ENCODE peak calls at places on chromosomes 6 and 20, in nine cellular contexts. K, N, B, Q, W, E, M, C and P are unnamed samples. For H3K4me1, the result is how much of the 10 kb centered on the place peaks cover.

GRCh38 chr20:48722737-48723191 is 105.0 kb downstream of the PREX1 start:
- DNase-seq in Q (peak), K (peak), B (no peak), C (no peak), N (no peak), E (no peak), W (no peak), M (no peak), P (no peak)

GRCh38 chr20:50284811-50285375 is 94.3 kb downstream of the CEBPB start:
- DNase-seq in Q (no peak), B (no peak), N (no peak), C (peak), W (peak), K (peak), E (no peak), M (peak), P (no peak)

GRCh38 chr20:50335105-50335504 is 144.5 kb downstream of the CEBPB start:
- DNase-seq in N (peak), W (peak), E (no peak), B (peak), C (no peak), K (no peak), M (peak), Q (peak), P (no peak)

GRCh38 chr6:90227693-90228092 is 69.0 kb downstream of the BACH2 start:
- DNase-seq in N (no peak), C (no peak), Q (no peak), B (no peak), W (no peak), K (no peak), M (no peak), E (no peak), P (no peak)

GRCh38 chr6:34359438-34360158 is 32.9 kb downstream of the NUDT3 start:
- DNase-seq in E (no peak), B (no peak), M (no peak), K (no peak), N (no peak), W (peak), Q (no peak), C (no peak), P (no peak)

GRCh38 chr20:22815206-22815551 is 219.9 kb upstream of the SSTR4 start:
- DNase-seq in Q (no peak), E (no peak), K (no peak), N (no peak), B (no peak), M (no peak), W (no peak), C (no peak), P (no peak)

GRCh38 chr6:10146723-10147451 is 268.0 kb downstream of the TFAP2A start:
- DNase-seq in N (peak), K (no peak), W (peak), E (no peak), M (no peak), Q (no peak), B (peak), C (no peak), P (no peak)

GRCh38 chr6:31738048-31738979 is 1.5 kb upstream of the MSH5 start:
- DNase-seq in Q (peak), K (no peak), W (peak), C (no peak), B (peak), N (peak), E (peak), M (peak), P (no peak)

GRCh38 chr6:14317616-14318015 is 200.0 kb downstream of the CD83 start:
- DNase-seq in Q (no peak), E (no peak), K (no peak), B (no peak), M (no peak), W (no peak), N (no peak), C (no peak), P (no peak)

GRCh38 chr6:91298543-91299145 is 711.8 kb upstream of the MAP3K7 start:
- DNase-seq in C (no peak), N (no peak), B (no peak), E (no peak), M (no peak), Q (no peak), W (no peak), K (no peak), P (no peak)

GRCh38 chr6:141199074-141199473 is 933.7 kb upstream of the GJE1 start:
- DNase-seq in Q (peak), C (no peak), B (no peak), K (no peak), E (no peak), W (no peak), N (no peak), M (no peak), P (no peak)

GRCh38 chr6:134169881-134170486 is 117.6 kb upstream of the SLC2A12 start:
- DNase-seq in C (no peak), M (no peak), Q (no peak), W (no peak), K (no peak), B (no peak), E (no peak), N (no peak), P (no peak)

GRCh38 chr6:73923899-73924485 is 228.0 kb downstream of the CD109 start:
- DNase-seq in N (no peak), W (no peak), M (peak), K (no peak), Q (no peak), B (no peak), E (no peak), C (no peak), P (no peak)

GRCh38 chr6:118509009-118509617 is 39.0 kb upstream of the PLN start:
- DNase-seq in W (peak), B (peak), N (peak), Q (peak), M (peak), K (no peak), E (no peak), C (no peak), P (no peak)

GRCh38 chr6:12709116-12709515 is 7.5 kb upstream of the PHACTR1 start:
- DNase-seq in W (no peak), C (no peak), E (no peak), B (no peak), Q (no peak), M (no peak), K (no peak), N (no peak), P (no peak)

GRCh38 chr20:11654766-11655165 is 262.9 kb upstream of the BTBD3 start:
- DNase-seq in B (no peak), N (no peak), Q (no peak), K (no peak), C (no peak), E (no peak), M (no peak), W (no peak), P (no peak)

GRCh38 chr20:23165307-23165750 is 79.2 kb upstream of the CD93 start:
- DNase-seq in Q (no peak), B (no peak), E (no peak), K (peak), N (peak), M (no peak), C (no peak), W (peak), P (no peak)

GRCh38 chr6:108774555-108774954 is 73.7 kb upstream of the ARMC2 start:
- DNase-seq in W (no peak), E (no peak), Q (no peak), N (no peak), K (no peak), B (no peak), C (no peak), M (no peak), P (no peak)

GRCh38 chr6:43949451-43950110 is 177.7 kb downstream of the MRPL14 start:
- DNase-seq in Q (no peak), W (no peak), K (no peak), E (no peak), M (no peak), B (no peak), N (no peak), C (no peak), P (no peak)

DNA sequence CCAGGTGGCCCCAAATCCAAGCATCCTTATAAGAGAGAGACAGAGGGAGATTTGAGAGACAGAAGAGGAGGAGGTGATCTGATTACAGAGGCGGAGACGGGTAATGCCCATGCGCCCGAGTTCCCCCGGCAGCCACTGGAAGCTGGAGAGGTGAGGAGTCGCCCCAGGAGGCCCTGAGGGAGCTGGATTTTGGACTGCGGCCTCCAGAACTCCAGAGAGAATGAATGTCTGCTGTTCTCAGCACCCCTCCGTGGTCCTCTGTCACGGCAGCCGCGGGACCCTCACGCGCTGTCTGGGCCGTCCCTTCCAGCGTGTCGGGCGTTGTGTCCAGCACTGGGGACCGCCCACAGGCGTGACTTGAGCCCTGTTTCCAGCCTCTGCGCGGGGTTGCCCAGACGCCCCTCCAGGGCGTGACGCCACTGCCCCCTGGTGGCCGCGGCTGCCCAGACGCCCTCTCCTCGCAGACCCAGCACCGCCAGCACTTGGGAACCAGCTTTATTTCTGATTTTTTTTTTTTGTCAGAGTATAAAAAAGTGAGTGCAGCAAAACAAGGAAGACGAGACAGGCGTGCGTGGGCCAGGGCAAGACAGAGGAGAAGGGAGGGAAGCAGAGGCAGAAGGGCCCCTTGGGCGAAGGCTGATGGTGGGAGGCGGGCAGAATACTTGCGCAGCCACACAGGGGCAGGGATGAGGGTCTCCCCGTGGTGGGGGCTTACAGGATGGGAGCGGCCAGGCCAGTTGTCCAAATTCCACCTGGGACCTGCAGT is 4.1 kb upstream of the ZNF512B start:
- DNase-seq in B (peak), N (peak), K (peak), E (peak), M (peak), W (peak), C (peak), Q (peak), P (peak)
- H3K4me1 ChIP-seq in B (under half), N (under half), K (under half), E (under half), M (under half), W (under half), C (under half), Q (under half), P (under half)

GRCh38 chr20:61780066-61780465 is 285.6 kb downstream of the TAF4 start:
- DNase-seq in B (no peak), K (no peak), W (no peak), E (no peak), M (no peak), N (no peak), Q (no peak), C (no peak), P (no peak)
- H3K4me1 ChIP-seq in B (under half), K (under half), W (under half), E (under half), M (under half), N (under half), Q (under half), C (under half), P (under half)

DNA sequence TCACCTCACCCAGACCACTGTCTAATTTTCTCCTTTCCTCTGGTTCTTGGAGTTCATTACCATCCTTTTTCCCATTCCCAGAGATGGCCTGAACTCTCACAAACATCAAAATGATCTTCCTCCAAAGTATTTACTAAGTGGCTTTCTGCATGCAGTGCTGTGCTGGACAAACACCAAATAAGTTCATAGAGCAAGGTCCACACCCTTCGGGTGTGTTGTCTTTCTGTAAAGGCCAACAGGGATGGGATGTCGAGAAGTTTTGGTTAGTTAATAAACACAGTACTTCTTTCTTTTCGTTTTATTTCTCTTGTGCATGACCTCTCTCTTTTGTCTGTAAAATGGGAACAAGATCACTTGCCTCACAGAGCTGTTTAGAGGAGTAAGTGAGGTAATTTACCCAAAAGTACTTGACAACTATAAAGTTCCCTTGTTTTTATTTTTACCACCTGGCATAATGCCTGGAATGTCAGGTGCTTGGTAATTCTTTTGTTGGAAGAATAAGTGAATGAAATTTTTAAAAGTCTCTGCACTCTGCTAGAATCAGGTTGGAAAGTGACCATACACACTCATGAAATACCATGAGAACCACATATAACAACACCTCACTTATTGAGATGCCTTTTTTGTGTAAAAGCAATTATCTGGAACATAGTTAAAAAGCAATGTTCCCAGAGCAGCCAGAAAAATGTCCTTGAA is 22.8 kb upstream of the CCN6 start:
- DNase-seq in M (no peak), W (no peak), C (no peak), E (no peak), B (no peak), Q (no peak), N (no peak), K (no peak), P (no peak)
- H3K4me1 ChIP-seq in M (under half), W (under half), C (under half), E (under half), B (under half), Q (under half), N (under half), K (under half), P (under half)

GRCh38 chr6:160007118-160007517 is 38.2 kb downstream of the IGF2R start:
- DNase-seq in Q (no peak), C (no peak), K (no peak), M (no peak), B (no peak), N (no peak), E (no peak), W (no peak), P (no peak)
- H3K4me1 ChIP-seq in Q (under half), C (under half), K (under half), M (under half), B (under half), N (under half), E (under half), W (under half), P (half or more)

GRCh38 chr6:111759413-111759835 is 113.8 kb downstream of the FYN start:
- DNase-seq in C (no peak), Q (no peak), M (no peak), K (no peak), B (no peak), E (no peak), N (no peak), W (no peak), P (no peak)

GRCh38 chr6:111763381-111763780 is 109.9 kb downstream of the FYN start:
- DNase-seq in E (no peak), Q (peak), B (no peak), N (no peak), M (no peak), C (no peak), K (no peak), W (no peak), P (no peak)

GRCh38 chr6:111759836-111760785 is 113.1 kb downstream of the FYN start:
- DNase-seq in N (no peak), C (no peak), E (no peak), K (no peak), Q (no peak), W (no peak), M (no peak), B (no peak), P (no peak)

GRCh38 chr6:111764238-111765182 is 108.7 kb downstream of the FYN start:
- DNase-seq in M (no peak), N (no peak), C (no peak), B (no peak), K (no peak), Q (no peak), E (no peak), W (peak), P (no peak)

GRCh38 chr6:111761783-111762312 is 111.4 kb downstream of the FYN start:
- DNase-seq in C (no peak), B (no peak), E (no peak), K (no peak), N (no peak), W (no peak), M (no peak), Q (no peak), P (no peak)
- H3K4me1 ChIP-seq in C (under half), B (under half), E (under half), K (under half), N (under half), W (half or more), M (half or more), Q (under half), P (half or more)

GRCh38 chr20:5116875-5117274 is 2.9 kb downstream of the PCNA start:
- DNase-seq in B (no peak), N (no peak), W (no peak), Q (no peak), C (no peak), E (no peak), M (no peak), K (no peak), P (no peak)

GRCh38 chr20:5118220-5119142 is 1.3 kb downstream of the PCNA start:
- DNase-seq in E (no peak), M (no peak), C (no peak), B (no peak), K (no peak), Q (peak), W (no peak), N (no peak), P (no peak)

GRCh38 chr20:5114403-5114802 is 5.4 kb downstream of the PCNA start:
- DNase-seq in C (no peak), E (no peak), N (no peak), B (no peak), K (no peak), W (no peak), Q (no peak), M (no peak), P (no peak)

GRCh38 chr20:5109276-5109675 is 10.5 kb downstream of the PCNA start:
- DNase-seq in M (no peak), Q (no peak), C (no peak), B (no peak), E (no peak), K (no peak), W (no peak), N (no peak), P (no peak)

GRCh38 chr20:5113615-5113986 is 6.2 kb downstream of the PCNA start:
- DNase-seq in W (no peak), E (no peak), N (no peak), M (no peak), K (no peak), C (no peak), Q (no peak), B (no peak), P (no peak)
- H3K4me1 ChIP-seq in W (under half), E (under half), N (under half), M (under half), K (under half), C (under half), Q (under half), B (under half), P (under half)

DNA sequence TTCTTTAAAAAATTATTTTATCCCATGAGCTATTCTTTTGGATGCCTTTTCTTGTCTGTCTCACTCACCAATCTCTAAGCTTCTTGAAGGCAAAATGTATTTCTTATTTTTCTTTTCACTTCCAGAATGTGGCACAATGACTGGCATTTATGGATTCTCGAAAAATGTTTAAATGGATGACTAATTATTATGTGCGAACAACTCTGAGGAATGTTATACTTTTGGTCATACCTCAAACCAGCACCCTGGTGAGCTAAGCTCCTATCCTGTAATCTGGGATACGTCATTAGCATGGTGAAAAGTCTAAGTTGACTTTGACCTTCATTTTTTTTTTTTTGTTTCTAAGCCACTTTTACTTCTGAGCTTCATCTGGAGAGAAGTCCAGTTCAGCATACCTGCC is 214.0 kb upstream of the CEP162 start:
- DNase-seq in W (no peak), E (no peak), Q (no peak), M (no peak), B (no peak), K (no peak), N (no peak), C (no peak), P (no peak)
- H3K4me1 ChIP-seq in W (under half), E (under half), Q (under half), M (under half), B (under half), K (under half), N (under half), C (under half), P (under half)